ENCODE peak calls at places on chromosomes 11 and 22, in eight cellular contexts. S is foreskin fibroblast; F is naive thymus-derived CD4-positive, alpha-beta T cell; U is ELF-1; M is astrocyte; B is anterior cingulate cortex; H is heart right ventricle; A is stimulated activated CD4-positive, alpha-beta T cell treated with anti-CD3 and anti-CD28 coated beads, Interleukin-12 subunit alpha, Interleukin-12 subunit beta, amount 100 ng/mL, for 4 hours. N is an unnamed sample.

GRCh38 chr22:46835288-46835687 is 72.8 kb downstream of the TBC1D22A start:
- DNase-seq in S (no peak), F (no peak), U (no peak), M (no peak), B (no peak), H (no peak), A (no peak), N (no peak)

GRCh38 chr11:16632295-16633200 is 105.9 kb upstream of the C11orf58 start:
- DNase-seq in S (no peak), F (no peak), U (peak), M (no peak), B (no peak), H (no peak), A (no peak), N (peak)

GRCh38 chr11:65243773-65244172 is 18.0 kb upstream of the POLA2 start:
- DNase-seq in S (no peak), F (no peak), U (no peak), M (no peak), B (no peak), H (no peak), A (no peak), N (no peak)

GRCh38 chr11:126636911-126637799 is 281.7 kb downstream of the ST3GAL4 start:
- DNase-seq in S (peak), F (no peak), U (no peak), M (peak), B (no peak), H (no peak), A (no peak), N (peak)

GRCh38 chr11:117480221-117480620 is 152.6 kb downstream of the CEP164 start:
- DNase-seq in S (no peak), F (no peak), U (no peak), M (no peak), B (no peak), H (no peak), A (no peak), N (no peak)

GRCh38 chr11:1129666-1130160 is 28.0 kb upstream of the MUC5AC start:
- DNase-seq in S (no peak), F (no peak), U (peak), M (no peak), B (no peak), H (no peak), A (no peak), N (no peak)

GRCh38 chr11:19316434-19316833 is 75.7 kb upstream of the E2F8 start:
- DNase-seq in S (no peak), F (no peak), U (no peak), M (no peak), B (no peak), H (peak), A (no peak), N (no peak)

GRCh38 chr11:108093128-108093904 is 28.1 kb upstream of the ACAT1 start:
- DNase-seq in S (peak), F (no peak), U (no peak), M (no peak), B (no peak), H (no peak), A (no peak), N (peak)

GRCh38 chr11:96301818-96302217 is 41.2 kb downstream of the MAML2 start:
- DNase-seq in S (no peak), F (no peak), U (no peak), M (no peak), B (no peak), H (no peak), A (no peak), N (no peak)

GRCh38 chr11:47863189-47863892 is 15.2 kb upstream of the NUP160 start:
- DNase-seq in S (peak), F (peak), U (no peak), M (peak), B (no peak), H (no peak), A (no peak), N (peak)

GRCh38 chr22:34851918-34852662 is 213.9 kb upstream of the ISX start:
- DNase-seq in S (no peak), F (no peak), U (no peak), M (no peak), B (no peak), H (no peak), A (no peak), N (no peak)

GRCh38 chr11:93389737-93390136 is 59.2 kb downstream of the DEUP1 start:
- DNase-seq in S (no peak), F (no peak), U (no peak), M (no peak), B (no peak), H (no peak), A (no peak), N (no peak)

GRCh38 chr22:25742918-25743708 is 1.1 kb downstream of the MYO18B start:
- DNase-seq in S (no peak), F (no peak), U (no peak), M (no peak), B (no peak), H (no peak), A (no peak), N (no peak)

GRCh38 chr11:121479355-121479754 is 26.6 kb upstream of the SORL1-AS1 start:
- DNase-seq in S (no peak), F (no peak), U (peak), M (no peak), B (no peak), H (no peak), A (no peak), N (no peak)

GRCh38 chr22:20084547-20085413 is 4.7 kb downstream of the DGCR8 start:
- DNase-seq in S (no peak), F (no peak), U (peak), M (no peak), B (no peak), H (no peak), A (no peak), N (no peak)

GRCh38 chr22:29023172-29023796 is 38.3 kb downstream of the C22orf31 start:
- DNase-seq in S (no peak), F (no peak), U (no peak), M (no peak), B (no peak), H (no peak), A (no peak), N (no peak)